ENCODE peak calls at places on chromosomes 3 and 15, in seven cellular contexts. A, X, G, J, W, O and Q are unnamed samples.

GRCh38 chr3:65330072-65330471 is 642.3 kb upstream of the ADAMTS9 start:
- DNase-seq in A (no peak), X (no peak), G (no peak), J (no peak), W (no peak), O (no peak), Q (no peak)

GRCh38 chr3:106473576-106474506 is 605.0 kb upstream of the CBLB start:
- DNase-seq in A (no peak), X (no peak), G (peak; percentile 9), J (no peak), W (no peak), O (no peak), Q (no peak)

GRCh38 chr15:78761020-78761419 is 50.2 kb downstream of the ADAMTS7 start:
- DNase-seq in A (no peak), X (no peak), G (no peak), J (peak; percentile 82), W (no peak), O (no peak), Q (no peak)

GRCh38 chr3:62134061-62134496 is 239.3 kb downstream of the FEZF2 start:
- DNase-seq in A (no peak), X (no peak), G (no peak), J (no peak), W (no peak), O (no peak), Q (no peak)

GRCh38 chr3:172701758-172702157 is 9.1 kb downstream of the NCEH1 start:
- DNase-seq in A (no peak), X (peak; percentile 26), G (no peak), J (no peak), W (no peak), O (no peak), Q (no peak)

GRCh38 chr3:73820431-73820830 is 195.7 kb upstream of the PDZRN3 start:
- DNase-seq in A (no peak), X (no peak), G (no peak), J (no peak), W (no peak), O (no peak), Q (no peak)

GRCh38 chr15:67064607-67065530 is 533 bp upstream of the SMAD3 start:
- DNase-seq in A (no peak), X (no peak), G (peak; percentile 54), J (peak; percentile 89), W (no peak), O (no peak), Q (peak; percentile 79)

GRCh38 chr3:134590766-134591165 is 60.1 kb downstream of the KY start:
- DNase-seq in A (no peak), X (no peak), G (peak; percentile 84), J (no peak), W (peak; percentile 17), O (no peak), Q (no peak)

GRCh38 chr3:111739241-111739952 is 119.7 kb upstream of the PHLDB2 start:
- DNase-seq in A (peak; percentile 47), X (no peak), G (peak; percentile 99), J (no peak), W (peak; percentile 98), O (no peak), Q (no peak)

GRCh38 chr15:40755821-40756220 is 767 bp upstream of the RMDN3 start:
- DNase-seq in A (no peak), X (no peak), G (no peak), J (no peak), W (no peak), O (no peak), Q (no peak)

GRCh38 chr3:129558076-129558771 is 15.2 kb downstream of the H1-8 start:
- DNase-seq in A (no peak), X (no peak), G (peak; percentile 14), J (no peak), W (no peak), O (no peak), Q (no peak)

GRCh38 chr15:89003865-89004725 is 84.2 kb upstream of the ABHD2 start:
- DNase-seq in A (no peak), X (no peak), G (no peak), J (peak; percentile 72), W (no peak), O (no peak), Q (no peak)

GRCh38 chr3:124976378-124976777 is 41.8 kb upstream of the MUC13 start:
- DNase-seq in A (no peak), X (no peak), G (no peak), J (no peak), W (no peak), O (no peak), Q (no peak)

GRCh38 chr3:113695426-113695817 is 1.0 kb downstream of the USF3 start:
- DNase-seq in A (no peak), X (no peak), G (peak; percentile 2), J (no peak), W (no peak), O (no peak), Q (no peak)

GRCh38 chr15:41438206-41438605 is 21.3 kb downstream of the RTF1 start:
- DNase-seq in A (no peak), X (no peak), G (no peak), J (peak; percentile 12), W (no peak), O (no peak), Q (no peak)

GRCh38 chr15:93476491-93477176 is 387.6 kb upstream of the RGMA start:
- DNase-seq in A (no peak), X (no peak), G (peak; percentile 70), J (no peak), W (peak; percentile 59), O (no peak), Q (no peak)

GRCh38 chr3:168620854-168621253 is 525.1 kb upstream of the GOLIM4 start:
- DNase-seq in A (no peak), X (peak; percentile 18), G (no peak), J (no peak), W (no peak), O (no peak), Q (no peak)

GRCh38 chr3:14120111-14120920 is 4.4 kb downstream of the CHCHD4 start:
- DNase-seq in A (no peak), X (no peak), G (no peak), J (peak; percentile 63), W (no peak), O (no peak), Q (peak; percentile 29)

GRCh38 chr3:28267984-28268849 is 26.8 kb downstream of the CMC1 start:
- DNase-seq in A (no peak), X (no peak), G (no peak), J (no peak), W (peak; percentile 2), O (no peak), Q (no peak)
- TF ChIP-seq CTCF in A (no peak), X (no peak), G (peak; percentile 11), J (no peak), W (no peak), O (no peak), Q (no peak)

DNA sequence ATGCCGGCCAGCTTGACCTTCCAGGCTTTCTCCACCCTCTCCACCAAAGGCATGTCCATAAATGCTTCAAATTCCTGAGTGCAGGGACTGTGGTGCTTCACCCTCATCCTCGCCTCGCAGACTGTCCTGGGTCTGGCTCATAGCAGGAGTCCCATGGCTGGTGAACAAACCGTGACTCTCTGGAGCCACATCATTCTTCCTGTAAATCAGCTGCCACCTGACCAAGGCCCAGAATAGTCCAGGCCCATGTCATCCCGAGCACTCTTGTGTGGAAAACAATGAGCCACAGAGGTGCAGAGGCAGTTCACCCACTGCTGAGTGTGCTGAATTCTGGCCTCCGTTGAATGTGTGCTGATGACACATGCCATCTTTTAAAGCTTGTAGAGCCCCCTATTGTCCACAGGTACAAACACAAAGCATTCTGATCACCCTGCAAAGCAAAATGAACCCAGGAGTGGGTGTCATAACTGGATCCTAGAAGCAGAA is 68.6 kb downstream of the ABHD5 start:
- DNase-seq in A (peak; percentile 79), X (no peak), G (peak; percentile 60), J (no peak), W (peak; percentile 67), O (no peak), Q (no peak)
- TF ChIP-seq CTCF in A (peak; percentile 34), X (no peak), G (peak; percentile 56), J (no peak), W (peak; percentile 44), O (no peak), Q (no peak)

DNA sequence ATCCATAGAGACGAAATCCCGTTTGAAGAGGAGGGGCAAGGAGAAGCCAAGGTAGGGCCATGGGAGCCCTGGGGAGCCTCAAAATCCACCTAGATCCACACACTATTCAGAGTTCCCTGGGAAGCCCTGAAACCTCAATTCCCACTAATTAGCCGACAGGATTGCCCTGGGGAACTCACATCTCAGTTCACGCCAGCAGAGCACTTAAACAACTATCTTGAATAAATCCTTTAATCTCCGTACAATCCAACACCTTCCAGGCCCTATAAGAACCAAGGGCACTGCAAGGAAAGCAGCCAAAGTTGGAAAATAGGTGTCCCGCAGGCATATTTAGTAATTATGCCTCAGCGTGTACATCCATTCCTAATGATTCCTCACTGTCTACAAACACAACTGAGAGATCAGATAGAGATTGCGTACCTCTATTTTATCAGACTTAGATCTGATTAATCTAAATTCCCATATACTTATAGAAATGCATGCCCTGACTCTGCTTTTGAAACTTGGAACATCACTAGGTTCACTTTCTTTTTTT is 25.6 kb upstream of the EIF4A2 start:
- DNase-seq in A (no peak), X (no peak), G (peak; percentile 60), J (no peak), W (no peak), O (no peak), Q (no peak)
- TF ChIP-seq CTCF in A (no peak), X (no peak), G (no peak), J (no peak), W (no peak), O (no peak), Q (no peak)

GRCh38 chr3:53729618-53730017 is 116.6 kb downstream of the CHDH start:
- DNase-seq in A (no peak), X (no peak), G (no peak), J (no peak), W (peak; percentile 5), O (no peak), Q (no peak)
- TF ChIP-seq CTCF in A (no peak), X (no peak), G (peak; percentile 20), J (no peak), W (peak; percentile 42), O (no peak), Q (no peak)